ENCODE peak calls at places on chromosomes 4 and X, in six cellular contexts. T is coronary artery; H is head of caudate nucleus; L is activated naive CD8-positive, alpha-beta T cell treated with anti-CD3 and anti-CD28 coated beads, Interleukin-2, amount 10 ng/mL, durations not matched to agents 7 days and 5 days; K is iris pigment epithelial cell; P is A172. O is an unnamed sample.

GRCh38 chr4:152515678-152516077 is 20.2 kb downstream of the FBXW7 start:
- DNase-seq in T (no peak), H (no peak), L (no peak), K (peak), P (peak), O (no peak)

GRCh38 chr4:116343809-116344208 is 741.6 kb downstream of the TRAM1L1 start:
- DNase-seq in T (no peak), H (no peak), L (no peak), K (no peak), P (no peak), O (no peak)

GRCh38 chrX:55783723-55784122 is 66.2 kb downstream of the RRAGB start:
- DNase-seq in T (no peak), H (no peak), L (no peak), K (no peak), P (peak), O (no peak)

GRCh38 chr4:88690355-88690754 is 7.3 kb downstream of the NAP1L5 start:
- DNase-seq in T (no peak), H (no peak), L (no peak), K (peak), P (peak), O (no peak)

GRCh38 chr4:123556526-123556925 is 159.9 kb downstream of the SPRY1 start:
- DNase-seq in T (no peak), H (no peak), L (no peak), K (no peak), P (no peak), O (no peak)

GRCh38 chrX:150692837-150693781 is at the start of gene MTMR1:
- DNase-seq in T (no peak), H (peak), L (peak), K (no peak), P (no peak), O (peak)

GRCh38 chr4:140250989-140251552 is 97.1 kb upstream of the MAML3 start:
- DNase-seq in T (no peak), H (no peak), L (no peak), K (no peak), P (no peak), O (no peak)

GRCh38 chr4:143482753-143483362 is 30.6 kb upstream of the SMARCA5 start:
- DNase-seq in T (no peak), H (peak), L (no peak), K (peak), P (peak), O (no peak)

GRCh38 chr4:158613046-158613445 is 58.6 kb downstream of the C4orf46 start:
- DNase-seq in T (no peak), H (no peak), L (no peak), K (no peak), P (no peak), O (no peak)

GRCh38 chr4:142512161-142512560 is 333.9 kb downstream of the INPP4B start:
- DNase-seq in T (no peak), H (no peak), L (no peak), K (peak), P (no peak), O (no peak)

GRCh38 chr4:143251348-143251747 is 66.6 kb downstream of the USP38 start:
- DNase-seq in T (no peak), H (no peak), L (no peak), K (no peak), P (no peak), O (no peak)

GRCh38 chr4:114509340-114509739 is 89.3 kb upstream of the UGT8 start:
- DNase-seq in T (no peak), H (no peak), L (no peak), K (no peak), P (no peak), O (no peak)

GRCh38 chr4:182724414-182724813 is 192.8 kb downstream of the DCTD start:
- DNase-seq in T (no peak), H (no peak), L (no peak), K (no peak), P (peak), O (no peak)

GRCh38 chr4:38759077-38759789 is 23.6 kb downstream of the TLR10 start:
- DNase-seq in T (no peak), H (peak), L (peak), K (peak), P (peak), O (peak)

GRCh38 chr4:3310301-3311094 is 17.7 kb downstream of the RGS12 start:
- DNase-seq in T (no peak), H (no peak), L (peak), K (no peak), P (no peak), O (no peak)

GRCh38 chrX:101164766-101165590 is 54.6 kb upstream of the DRP2 start:
- DNase-seq in T (no peak), H (no peak), L (no peak), K (no peak), P (no peak), O (no peak)

GRCh38 chr4:152424980-152425379 is 110.9 kb downstream of the FBXW7 start:
- DNase-seq in T (no peak), H (no peak), L (no peak), K (no peak), P (no peak), O (no peak)

GRCh38 chr4:148893095-148893494 is 450.9 kb upstream of the NR3C2 start:
- DNase-seq in T (no peak), H (no peak), L (no peak), K (no peak), P (no peak), O (no peak)

GRCh38 chr4:128384765-128385164 is 97.2 kb upstream of the PGRMC2 start:
- DNase-seq in T (no peak), H (no peak), L (no peak), K (no peak), P (no peak), O (no peak)

GRCh38 chr4:158750379-158750778 is 18.4 kb upstream of the FNIP2 start:
- DNase-seq in T (no peak), H (no peak), L (no peak), K (peak), P (peak), O (no peak)

O was measured in glutamatergic neuron.